ENCODE peak calls at places on chromosomes 4 and X, in six cellular contexts. One of them, this sample, is unnamed.

GRCh38 chr4:124415206-124415605 is 297.3 kb downstream of the ANKRD50 start:
- DNase-seq in heart left ventricle: no peak
- DNase-seq in adrenal gland: no peak
- DNase-seq in IMR-90: peak; percentile 66
- DNase-seq in pancreas: no peak
- DNase-seq in left ventricle myocardium inferior: no peak
- DNase-seq in this sample: no peak

GRCh38 chr4:58749206-58749605 is 1639.0 kb upstream of the IGFBP7 start:
- DNase-seq in heart left ventricle: no peak
- DNase-seq in adrenal gland: no peak
- DNase-seq in left ventricle myocardium inferior: no peak
- DNase-seq in IMR-90: no peak
- DNase-seq in pancreas: peak; percentile 26
- DNase-seq in this sample: no peak

GRCh38 chr4:156377036-156377700 is 423.5 kb upstream of the CTSO start:
- DNase-seq in left ventricle myocardium inferior: no peak
- DNase-seq in IMR-90: peak; percentile 64
- DNase-seq in pancreas: no peak
- DNase-seq in heart left ventricle: no peak
- DNase-seq in adrenal gland: no peak
- DNase-seq in this sample: no peak

GRCh38 chr4:5416637-5417036 is 291.7 kb downstream of the EVC2 start:
- DNase-seq in heart left ventricle: no peak
- DNase-seq in adrenal gland: no peak
- DNase-seq in left ventricle myocardium inferior: no peak
- DNase-seq in pancreas: no peak
- DNase-seq in IMR-90: no peak
- DNase-seq in this sample: no peak

GRCh38 chr4:74228691-74229640 is 71.0 kb downstream of the MTHFD2L start:
- DNase-seq in IMR-90: peak; percentile 67
- DNase-seq in pancreas: peak; percentile 76
- DNase-seq in adrenal gland: peak; percentile 87
- DNase-seq in left ventricle myocardium inferior: peak; percentile 59
- DNase-seq in heart left ventricle: peak; percentile 41
- DNase-seq in this sample: peak; percentile 77

GRCh38 chr4:155735506-155735905 is 23.3 kb upstream of the GUCY1B1 start:
- DNase-seq in adrenal gland: no peak
- DNase-seq in pancreas: no peak
- DNase-seq in heart left ventricle: no peak
- DNase-seq in left ventricle myocardium inferior: no peak
- DNase-seq in IMR-90: peak; percentile 39
- DNase-seq in this sample: no peak

GRCh38 chr4:5660185-5660584 is 48.2 kb downstream of the EVC2 start:
- DNase-seq in IMR-90: peak; percentile 52
- DNase-seq in pancreas: no peak
- DNase-seq in left ventricle myocardium inferior: no peak
- DNase-seq in adrenal gland: no peak
- DNase-seq in heart left ventricle: no peak
- DNase-seq in this sample: no peak

GRCh38 chr4:23266401-23266800 is 573.7 kb downstream of the GBA3 start:
- DNase-seq in heart left ventricle: no peak
- DNase-seq in IMR-90: no peak
- DNase-seq in pancreas: no peak
- DNase-seq in left ventricle myocardium inferior: no peak
- DNase-seq in adrenal gland: no peak
- DNase-seq in this sample: no peak

GRCh38 chrX:14872355-14872754 is 514 bp downstream of the FANCB start:
- DNase-seq in adrenal gland: no peak
- DNase-seq in pancreas: no peak
- DNase-seq in IMR-90: no peak
- DNase-seq in heart left ventricle: no peak
- DNase-seq in left ventricle myocardium inferior: no peak
- DNase-seq in this sample: peak; percentile 4

GRCh38 chr4:142615324-142615665 is 230.8 kb downstream of the INPP4B start:
- DNase-seq in pancreas: no peak
- DNase-seq in heart left ventricle: no peak
- DNase-seq in IMR-90: peak; percentile 71
- DNase-seq in left ventricle myocardium inferior: no peak
- DNase-seq in adrenal gland: no peak
- DNase-seq in this sample: no peak

GRCh38 chr4:168917150-168917779 is 92.8 kb downstream of the CBR4 start:
- DNase-seq in heart left ventricle: no peak
- DNase-seq in pancreas: no peak
- DNase-seq in adrenal gland: no peak
- DNase-seq in IMR-90: peak; percentile 54
- DNase-seq in left ventricle myocardium inferior: no peak
- DNase-seq in this sample: no peak

GRCh38 chr4:37453361-37454262 is 209.1 kb downstream of the NWD2 start:
- DNase-seq in left ventricle myocardium inferior: peak; percentile 42
- DNase-seq in heart left ventricle: peak; percentile 31
- DNase-seq in IMR-90: no peak
- DNase-seq in pancreas: peak; percentile 80
- DNase-seq in adrenal gland: peak; percentile 35
- DNase-seq in this sample: peak; percentile 32

GRCh38 chrX:3124041-3124440 is 82.8 kb downstream of the ARSF start:
- DNase-seq in heart left ventricle: no peak
- DNase-seq in left ventricle myocardium inferior: no peak
- DNase-seq in IMR-90: peak; percentile 64
- DNase-seq in pancreas: no peak
- DNase-seq in adrenal gland: no peak
- DNase-seq in this sample: no peak

GRCh38 chr4:182193261-182193660 is 49.9 kb upstream of the TENM3 start:
- DNase-seq in adrenal gland: no peak
- DNase-seq in heart left ventricle: no peak
- DNase-seq in left ventricle myocardium inferior: no peak
- DNase-seq in IMR-90: no peak
- DNase-seq in pancreas: no peak
- DNase-seq in this sample: no peak
- TF ChIP-seq CTCF in adrenal gland: no peak
- TF ChIP-seq CTCF in heart left ventricle: no peak
- TF ChIP-seq CTCF in left ventricle myocardium inferior: no peak
- TF ChIP-seq CTCF in IMR-90: no peak
- TF ChIP-seq CTCF in pancreas: no peak
- TF ChIP-seq CTCF in this sample: no peak

GRCh38 chr4:187232796-187233195 is 509.1 kb upstream of the FAT1 start:
- DNase-seq in heart left ventricle: no peak
- DNase-seq in pancreas: no peak
- DNase-seq in adrenal gland: no peak
- DNase-seq in IMR-90: no peak
- DNase-seq in left ventricle myocardium inferior: no peak
- DNase-seq in this sample: no peak
- H3K4me1 ChIP-seq in heart left ventricle: no peaks in the 10 kb centered on the region
- H3K4me1 ChIP-seq in pancreas: no peaks in the 10 kb centered on the region
- H3K4me1 ChIP-seq in adrenal gland: no peaks in the 10 kb centered on the region
- H3K4me1 ChIP-seq in IMR-90: peaks cover 8% of the 10 kb centered on the region
- H3K4me1 ChIP-seq in left ventricle myocardium inferior: no peaks in the 10 kb centered on the region
- H3K4me1 ChIP-seq in this sample: no peaks in the 10 kb centered on the region

GRCh38 chr4:44186850-44187246 is 261.8 kb downstream of the KCTD8 start:
- DNase-seq in pancreas: no peak
- DNase-seq in adrenal gland: no peak
- DNase-seq in IMR-90: no peak
- DNase-seq in left ventricle myocardium inferior: no peak
- DNase-seq in heart left ventricle: no peak
- DNase-seq in this sample: no peak

GRCh38 chr4:44186096-44186849 is 262.3 kb downstream of the KCTD8 start:
- DNase-seq in heart left ventricle: no peak
- DNase-seq in adrenal gland: no peak
- DNase-seq in IMR-90: no peak
- DNase-seq in left ventricle myocardium inferior: no peak
- DNase-seq in pancreas: no peak
- DNase-seq in this sample: no peak
- TF ChIP-seq CTCF in heart left ventricle: no peak
- TF ChIP-seq CTCF in adrenal gland: no peak
- TF ChIP-seq CTCF in IMR-90: peak; percentile 3
- TF ChIP-seq CTCF in left ventricle myocardium inferior: no peak
- TF ChIP-seq CTCF in pancreas: no peak
- TF ChIP-seq CTCF in this sample: peak; percentile 13

GRCh38 chr4:1726146-1726934 is 5.0 kb downstream of the TACC3 start:
- DNase-seq in IMR-90: peak; percentile 78
- DNase-seq in pancreas: peak; percentile 90
- DNase-seq in adrenal gland: peak; percentile 96
- DNase-seq in heart left ventricle: peak; percentile 88
- DNase-seq in left ventricle myocardium inferior: peak; percentile 90
- DNase-seq in this sample: peak; percentile 92
- H3K4me1 ChIP-seq in IMR-90: peaks cover 19% of the 10 kb centered on the region
- H3K4me1 ChIP-seq in pancreas: peaks cover 9% of the 10 kb centered on the region
- H3K4me1 ChIP-seq in adrenal gland: peaks cover 6% of the 10 kb centered on the region
- H3K4me1 ChIP-seq in heart left ventricle: peaks cover 10% of the 10 kb centered on the region
- H3K4me1 ChIP-seq in left ventricle myocardium inferior: peaks cover 50% of the 10 kb centered on the region
- H3K4me1 ChIP-seq in this sample: peaks cover 2% of the 10 kb centered on the region

GRCh38 chr4:29734343-29734742 is 985.8 kb upstream of the PCDH7 start:
- DNase-seq in left ventricle myocardium inferior: no peak
- DNase-seq in heart left ventricle: no peak
- DNase-seq in pancreas: no peak
- DNase-seq in adrenal gland: no peak
- DNase-seq in IMR-90: no peak
- DNase-seq in this sample: no peak

DNA sequence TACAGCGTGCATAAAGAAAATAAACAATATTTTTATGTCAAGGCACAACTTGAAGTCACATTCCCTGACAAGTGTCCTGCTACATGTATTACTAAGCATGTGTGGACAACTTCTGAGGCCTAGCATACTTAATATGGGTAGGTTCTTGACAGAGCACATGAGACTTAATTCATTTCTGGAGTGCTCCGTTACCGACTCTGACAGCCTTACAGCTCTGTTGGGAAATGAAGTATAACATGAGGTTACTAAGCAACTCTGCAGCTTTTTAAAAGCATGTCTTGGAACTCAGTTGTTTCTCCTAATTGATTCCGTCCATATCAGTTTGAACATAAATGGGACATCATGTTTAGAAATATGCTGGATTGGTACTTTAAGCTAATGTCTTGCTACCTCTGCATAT is 985.4 kb upstream of the PCDH7 start:
- DNase-seq in pancreas: no peak
- DNase-seq in adrenal gland: no peak
- DNase-seq in IMR-90: no peak
- DNase-seq in left ventricle myocardium inferior: no peak
- DNase-seq in heart left ventricle: no peak
- DNase-seq in this sample: no peak
- TF ChIP-seq CTCF in pancreas: no peak
- TF ChIP-seq CTCF in adrenal gland: no peak
- TF ChIP-seq CTCF in IMR-90: no peak
- TF ChIP-seq CTCF in left ventricle myocardium inferior: no peak
- TF ChIP-seq CTCF in heart left ventricle: no peak
- TF ChIP-seq CTCF in this sample: no peak

DNA sequence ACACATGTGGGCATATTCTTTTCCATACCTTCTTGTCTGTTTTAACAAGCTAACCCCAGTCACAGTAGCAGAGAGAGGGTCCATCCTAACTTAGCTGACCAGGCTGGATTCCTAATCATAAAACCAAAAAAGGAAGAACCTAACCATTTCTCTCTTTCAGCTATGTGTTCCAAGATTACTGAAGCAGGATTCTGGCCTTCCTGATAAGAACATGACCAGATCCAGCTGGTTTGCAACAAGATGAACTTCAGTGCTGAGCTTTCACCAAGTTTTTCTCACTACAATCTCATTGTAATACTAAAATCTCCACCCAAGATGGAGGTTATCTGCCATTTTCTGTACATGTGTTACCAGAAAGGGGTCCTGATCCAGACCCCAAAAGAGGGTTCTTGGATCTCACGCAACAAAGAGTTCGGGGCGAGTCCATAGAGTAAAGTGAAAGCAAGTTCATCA is 20.4 kb upstream of the UBA6 start:
- DNase-seq in IMR-90: no peak
- DNase-seq in heart left ventricle: no peak
- DNase-seq in adrenal gland: no peak
- DNase-seq in pancreas: no peak
- DNase-seq in left ventricle myocardium inferior: no peak
- DNase-seq in this sample: no peak
- H3K4me1 ChIP-seq in IMR-90: peaks cover 8% of the 10 kb centered on the region
- H3K4me1 ChIP-seq in heart left ventricle: no peaks in the 10 kb centered on the region
- H3K4me1 ChIP-seq in adrenal gland: peaks cover 9% of the 10 kb centered on the region
- H3K4me1 ChIP-seq in pancreas: no peaks in the 10 kb centered on the region
- H3K4me1 ChIP-seq in left ventricle myocardium inferior: no peaks in the 10 kb centered on the region
- H3K4me1 ChIP-seq in this sample: no peaks in the 10 kb centered on the region